ENCODE peak calls at places on chromosome 10, in five cellular contexts. C is GM12878, F is HepG2, U is NT2/D1, V is H1. N is an unnamed sample.

GRCh38 chr10:97713828-97714400 is 384 bp downstream of the MARVELD1 start:
- DNase-seq in F (no peak), U (peak; percentile 63), C (no peak), V (no peak), N (peak; percentile 78)

GRCh38 chr10:69800665-69801064 is 1.0 kb upstream of the COL13A1 start:
- DNase-seq in V (no peak), F (no peak), C (no peak), U (no peak), N (no peak)

GRCh38 chr10:5552376-5553321 is 27.9 kb downstream of the CALML3 start:
- DNase-seq in V (no peak), C (no peak), U (no peak), F (no peak), N (no peak)

GRCh38 chr10:69515699-69516547 is 57.3 kb downstream of the NEUROG3 start:
- DNase-seq in V (peak; percentile 66), U (peak; percentile 70), F (peak; percentile 47), C (peak; percentile 16), N (peak; percentile 85)

GRCh38 chr10:8473205-8473604 is 418.7 kb downstream of the GATA3 start:
- DNase-seq in F (no peak), V (no peak), U (no peak), C (no peak), N (no peak)

GRCh38 chr10:22625511-22626288 is 88.7 kb downstream of the PIP4K2A start:
- DNase-seq in C (no peak), U (no peak), V (no peak), F (peak; percentile 21), N (no peak)

GRCh38 chr10:13536674-13537366 is 8.0 kb upstream of the BEND7 start:
- DNase-seq in V (peak; percentile 66), F (peak; percentile 65), U (peak; percentile 75), C (peak; percentile 16), N (peak; percentile 85)

GRCh38 chr10:22580711-22581110 is 133.7 kb downstream of the PIP4K2A start:
- DNase-seq in U (no peak), V (no peak), F (no peak), C (no peak), N (no peak)

GRCh38 chr10:77877461-77878344 is 48.9 kb downstream of the DLG5 start:
- DNase-seq in C (peak; percentile 20), V (peak; percentile 72), U (peak; percentile 70), F (no peak), N (peak; percentile 19)

GRCh38 chr10:124035928-124036558 is 57.4 kb downstream of the CHST15 start:
- DNase-seq in F (peak; percentile 96), U (no peak), C (peak; percentile 82), V (no peak), N (no peak)

GRCh38 chr10:34780818-34781380 is 34.2 kb downstream of the PARD3 start:
- DNase-seq in C (peak; percentile 47), F (no peak), V (no peak), U (no peak), N (peak; percentile 12)

GRCh38 chr10:124703778-124704427 is 40.3 kb downstream of the FAM53B start:
- DNase-seq in V (no peak), U (no peak), C (no peak), F (no peak), N (no peak)

GRCh38 chr10:23343591-23344225 is 889 bp downstream of the C10orf67 start:
- DNase-seq in C (no peak), F (no peak), V (peak; percentile 9), U (peak; percentile 33), N (peak; percentile 73)

GRCh38 chr10:87507879-87508278 is 3.2 kb downstream of the MINPP1 start:
- DNase-seq in V (no peak), U (no peak), C (no peak), F (no peak), N (no peak)

GRCh38 chr10:52542891-52543290 is 228.8 kb downstream of the DKK1 start:
- DNase-seq in V (no peak), U (no peak), C (no peak), F (no peak), N (no peak)

GRCh38 chr10:46551701-46552525 is 4.5 kb downstream of the GPRIN2 start:
- DNase-seq in U (no peak), V (no peak), F (no peak), C (no peak), N (no peak)

GRCh38 chr10:46554166-46554781 is 2.2 kb downstream of the GPRIN2 start:
- DNase-seq in U (no peak), C (no peak), V (no peak), F (no peak), N (no peak)

GRCh38 chr10:46553238-46554049 is 3.0 kb downstream of the GPRIN2 start:
- DNase-seq in F (no peak), C (no peak), U (no peak), V (no peak), N (no peak)

GRCh38 chr10:46550795-46551700 is 5.4 kb downstream of the GPRIN2 start:
- DNase-seq in V (no peak), U (no peak), C (no peak), F (no peak), N (no peak)

DNA sequence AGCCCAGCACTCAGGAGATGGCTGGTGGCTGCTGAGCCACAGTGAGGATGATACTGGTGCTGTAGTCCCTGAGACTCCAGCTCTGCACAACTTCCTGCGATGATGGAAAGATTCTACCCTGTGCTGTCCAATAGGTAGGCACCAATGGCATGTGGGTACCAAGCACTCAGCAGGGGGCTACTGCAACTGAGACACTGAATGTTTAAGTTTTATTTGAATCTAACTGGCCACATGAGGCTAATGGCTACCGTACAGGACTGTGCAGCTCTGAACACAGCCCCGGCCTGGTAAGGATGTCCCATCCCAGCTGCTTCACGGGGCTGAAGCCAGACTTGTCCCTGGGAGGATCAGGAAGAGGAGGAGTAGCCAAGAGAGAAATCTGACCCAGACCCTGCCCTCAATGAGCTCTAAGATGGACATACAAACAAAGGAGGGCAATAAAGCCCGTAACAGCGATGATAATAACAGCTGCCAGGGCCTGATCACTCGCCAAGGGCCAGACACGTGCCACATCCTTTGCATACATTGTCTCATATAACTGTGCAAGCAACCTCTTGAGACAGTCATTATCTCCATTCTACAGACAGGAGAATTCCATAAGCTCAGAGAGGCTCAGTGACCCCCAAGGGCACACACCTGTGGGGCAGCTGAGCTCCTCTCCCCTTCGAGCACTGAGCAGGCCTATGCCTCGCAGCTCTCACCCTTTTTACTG is 3.8 kb downstream of the GPRIN2 start:
- DNase-seq in U (no peak), F (no peak), V (no peak), C (no peak), N (no peak)
- TF ChIP-seq SUZ12 in U (no peak), F (no peak), V (no peak), C (no peak), N (no peak)

DNA sequence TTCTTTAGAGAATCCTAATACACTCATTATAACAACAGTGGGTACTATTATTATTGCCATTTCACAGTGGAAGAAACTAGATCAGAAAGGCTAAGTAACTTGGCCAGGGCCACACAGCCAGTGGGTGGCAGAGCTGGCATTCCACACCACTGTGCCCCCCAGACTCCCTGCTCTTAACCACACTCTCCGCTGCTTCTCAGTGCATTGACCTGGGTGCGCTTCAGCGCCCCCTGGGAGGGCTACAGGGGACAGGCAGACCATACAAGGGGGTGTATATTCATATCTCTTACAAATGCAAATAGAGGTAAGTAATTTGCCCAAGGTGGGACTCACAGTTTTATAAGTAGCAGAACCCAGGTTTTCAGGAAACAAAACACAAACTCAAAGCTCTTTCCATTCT is 77.0 kb upstream of the NMT2 start:
- DNase-seq in C (no peak), F (peak; percentile 20), V (no peak), U (peak; percentile 5), N (peak; percentile 27)
- TF ChIP-seq SUZ12 in C (no peak), F (no peak), V (no peak), U (no peak), N (no peak)

GRCh38 chr10:76543655-76544054 is 1094.0 kb downstream of the KCNMA1 start:
- DNase-seq in C (no peak), U (no peak), F (no peak), V (no peak), N (no peak)
- TF ChIP-seq SUZ12 in C (no peak), U (no peak), F (no peak), V (no peak), N (no peak)

DNA sequence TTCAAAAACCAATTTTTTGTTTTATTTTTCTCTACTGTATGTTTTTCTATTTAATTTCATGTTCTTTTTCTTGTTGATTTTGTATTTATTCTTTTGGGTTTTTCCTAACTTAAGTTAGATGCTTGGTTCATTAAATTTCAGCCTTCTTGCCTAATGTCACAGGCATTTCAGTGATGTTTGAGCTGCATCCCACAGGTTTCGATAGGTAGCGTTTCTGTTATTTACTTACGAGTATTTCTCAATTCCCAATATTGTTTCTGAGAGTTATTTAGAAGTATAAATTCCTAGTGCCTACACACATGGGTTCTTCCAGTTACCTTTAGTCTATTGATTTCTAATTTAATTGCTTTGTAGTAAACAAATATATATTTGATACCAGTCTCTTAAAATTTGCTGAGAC is 18.2 kb downstream of the PROSER2 start:
- DNase-seq in C (no peak), F (no peak), U (no peak), V (no peak), N (no peak)
- TF ChIP-seq SUZ12 in C (no peak), F (no peak), U (no peak), V (no peak), N (no peak)

GRCh38 chr10:120715214-120715613 is 135.9 kb upstream of the WDR11 start:
- DNase-seq in C (no peak), V (no peak), F (no peak), U (no peak), N (no peak)
- TF ChIP-seq SUZ12 in C (no peak), V (no peak), F (no peak), U (no peak), N (no peak)

GRCh38 chr10:103044942-103045489 is 126.9 kb downstream of the CNNM2 start:
- DNase-seq in F (no peak), C (no peak), V (no peak), U (no peak), N (no peak)
- TF ChIP-seq SUZ12 in F (no peak), C (no peak), V (no peak), U (no peak), N (no peak)

GRCh38 chr10:1661416-1661815 is 75.9 kb downstream of the ADARB2 start:
- DNase-seq in C (no peak), V (no peak), U (no peak), F (no peak), N (no peak)

GRCh38 chr10:1660815-1661214 is 76.5 kb downstream of the ADARB2 start:
- DNase-seq in U (no peak), F (no peak), V (no peak), C (no peak), N (no peak)

GRCh38 chr10:1662361-1663025 is 74.8 kb downstream of the ADARB2 start:
- DNase-seq in U (no peak), F (no peak), V (no peak), C (no peak), N (no peak)

GRCh38 chr10:1663226-1663625 is 74.1 kb downstream of the ADARB2 start:
- DNase-seq in C (no peak), U (no peak), F (no peak), V (no peak), N (no peak)

DNA sequence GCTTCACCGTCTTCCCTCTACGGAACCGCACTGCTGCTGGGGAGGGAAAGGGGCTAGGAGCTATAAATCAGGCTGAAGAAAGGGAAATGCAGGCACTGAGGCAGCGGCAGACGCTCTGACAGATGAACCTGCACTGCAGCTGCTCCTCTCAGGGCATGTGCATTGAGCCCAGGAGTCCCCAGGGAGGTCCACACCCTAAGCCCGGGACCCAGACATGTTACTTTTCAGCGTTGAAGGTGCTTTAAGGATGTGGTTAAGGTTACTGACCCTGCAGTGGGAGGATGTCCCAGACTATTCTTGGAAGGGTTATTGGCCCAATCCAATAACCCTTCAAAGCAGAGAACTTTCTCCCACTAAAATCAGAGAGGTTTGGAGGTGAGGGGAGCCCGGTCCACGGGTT is 75.5 kb downstream of the ADARB2 start:
- DNase-seq in C (peak; percentile 34), U (no peak), V (no peak), F (no peak), N (no peak)
- TF ChIP-seq SUZ12 in C (no peak), U (no peak), V (no peak), F (no peak), N (no peak)

N was measured in HEK293T.